ENCODE peak calls at places on chromosomes 11 and 22, in five cellular contexts. X, I, M, K and V are unnamed samples.

GRCh38 chr11:110716361-110716760 is 4.1 kb upstream of the ARHGAP20 start:
- DNase-seq in K (no peak), M (no peak), I (no peak), X (no peak), V (no peak)

GRCh38 chr11:118272001-118272400 is 7.9 kb upstream of the MPZL2 start:
- DNase-seq in K (no peak), I (no peak), M (no peak), X (no peak), V (no peak)

GRCh38 chr11:110077866-110078325 is 15.3 kb upstream of the ZC3H12C start:
- DNase-seq in M (no peak), K (peak), I (peak), X (no peak), V (peak)

GRCh38 chr11:17439316-17439782 is 37.3 kb downstream of the ABCC8 start:
- DNase-seq in I (peak), M (no peak), X (no peak), K (peak), V (no peak)

GRCh38 chr11:85526564-85526963 is 100.6 kb downstream of the DLG2 start:
- DNase-seq in M (no peak), X (no peak), I (peak), K (no peak), V (no peak)

GRCh38 chr11:46920709-46921108 is 2.4 kb upstream of the LRP4 start:
- DNase-seq in K (peak), I (no peak), X (no peak), M (no peak), V (no peak)

GRCh38 chr11:31000412-31000811 is 369.1 kb downstream of the DCDC1 start:
- DNase-seq in X (no peak), K (no peak), I (no peak), M (no peak), V (no peak)

GRCh38 chr22:30212363-30212995 is 34.1 kb downstream of the LIF start:
- DNase-seq in K (peak), M (no peak), X (no peak), I (no peak), V (no peak)

GRCh38 chr22:46781291-46781690 is 18.8 kb downstream of the TBC1D22A start:
- DNase-seq in I (no peak), M (no peak), K (no peak), X (no peak), V (no peak)

GRCh38 chr22:17891427-17892167 is 117.3 kb upstream of the BID start:
- DNase-seq in I (peak), M (peak), X (peak), K (peak), V (no peak)

GRCh38 chr11:19279455-19279854 is 38.7 kb upstream of the E2F8 start:
- DNase-seq in M (peak), X (peak), K (no peak), I (peak), V (no peak)
- TF ChIP-seq CREB1 in M (no peak), X (no peak), K (no peak), I (no peak), V (no peak)

DNA sequence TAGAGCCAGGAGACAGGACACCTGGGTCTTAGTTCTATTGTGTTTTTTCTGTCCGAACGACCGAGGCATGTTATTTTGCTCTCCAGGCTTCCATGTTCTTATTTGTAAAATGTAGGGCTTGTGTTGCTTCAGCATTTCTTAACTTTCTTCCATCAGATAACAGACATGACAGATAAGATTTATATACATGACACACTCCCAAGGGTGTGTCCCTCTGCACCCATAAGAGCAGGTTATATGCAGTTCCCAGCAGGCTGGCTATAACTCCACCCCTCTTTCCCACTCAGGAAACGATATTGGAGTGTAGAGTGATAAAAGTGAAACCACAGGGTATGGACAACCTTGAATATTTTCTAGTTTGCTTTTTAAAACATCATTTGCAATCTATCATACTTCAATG is 65.8 kb downstream of the APIP start:
- DNase-seq in I (no peak), M (no peak), K (no peak), X (no peak), V (no peak)
- TF ChIP-seq CREB1 in I (no peak), M (no peak), K (no peak), X (no peak), V (no peak)

GRCh38 chr11:64436025-64436424 is 77.1 kb downstream of the RPS6KA4 start:
- DNase-seq in M (no peak), X (no peak), I (no peak), K (no peak), V (no peak)

GRCh38 chr11:64437426-64437825 is 78.5 kb downstream of the RPS6KA4 start:
- DNase-seq in M (no peak), I (no peak), K (no peak), X (no peak), V (no peak)

GRCh38 chr11:64444838-64445441 is 86.0 kb downstream of the RPS6KA4 start:
- DNase-seq in X (no peak), I (peak), M (no peak), K (no peak), V (no peak)

GRCh38 chr11:64441127-64441526 is 82.2 kb downstream of the RPS6KA4 start:
- DNase-seq in K (no peak), X (no peak), M (no peak), I (no peak), V (no peak)

GRCh38 chr11:64438986-64439771 is 80.2 kb downstream of the RPS6KA4 start:
- DNase-seq in I (peak), X (no peak), K (no peak), M (no peak), V (no peak)
- TF ChIP-seq CREB1 in I (no peak), X (no peak), K (no peak), M (no peak), V (no peak)

GRCh38 chr11:11209967-11210366 is 143.1 kb downstream of the CSNK2A3 start:
- DNase-seq in I (no peak), X (no peak), K (no peak), M (no peak), V (no peak)

GRCh38 chr11:11213117-11213516 is 139.9 kb downstream of the CSNK2A3 start:
- DNase-seq in M (no peak), X (no peak), I (no peak), K (no peak), V (no peak)

GRCh38 chr11:11211186-11211585 is 141.9 kb downstream of the CSNK2A3 start:
- DNase-seq in X (no peak), I (no peak), K (no peak), M (no peak), V (no peak)

GRCh38 chr11:11208994-11209393 is 144.1 kb downstream of the CSNK2A3 start:
- DNase-seq in I (no peak), X (no peak), M (no peak), K (no peak), V (no peak)

GRCh38 chr11:11211888-11212287 is 141.2 kb downstream of the CSNK2A3 start:
- DNase-seq in I (no peak), K (no peak), M (no peak), X (no peak), V (no peak)
- TF ChIP-seq CREB1 in I (no peak), K (no peak), M (no peak), X (no peak), V (no peak)

GRCh38 chr11:13224324-13224723 is 53.3 kb upstream of the BMAL1 start:
- DNase-seq in M (no peak), K (no peak), X (no peak), I (no peak), V (no peak)

GRCh38 chr11:13227676-13228255 is 49.8 kb upstream of the BMAL1 start:
- DNase-seq in K (no peak), X (no peak), I (no peak), M (no peak), V (no peak)

GRCh38 chr11:13223112-13223511 is 54.5 kb upstream of the BMAL1 start:
- DNase-seq in I (no peak), K (no peak), X (no peak), M (peak), V (no peak)

GRCh38 chr11:13222285-13222684 is 55.3 kb upstream of the BMAL1 start:
- DNase-seq in X (no peak), I (no peak), M (peak), K (no peak), V (no peak)

GRCh38 chr11:13225058-13226001 is 52.3 kb upstream of the BMAL1 start:
- DNase-seq in I (no peak), K (no peak), X (no peak), M (peak), V (no peak)
- TF ChIP-seq CREB1 in I (no peak), K (no peak), X (no peak), M (no peak), V (no peak)

DNA sequence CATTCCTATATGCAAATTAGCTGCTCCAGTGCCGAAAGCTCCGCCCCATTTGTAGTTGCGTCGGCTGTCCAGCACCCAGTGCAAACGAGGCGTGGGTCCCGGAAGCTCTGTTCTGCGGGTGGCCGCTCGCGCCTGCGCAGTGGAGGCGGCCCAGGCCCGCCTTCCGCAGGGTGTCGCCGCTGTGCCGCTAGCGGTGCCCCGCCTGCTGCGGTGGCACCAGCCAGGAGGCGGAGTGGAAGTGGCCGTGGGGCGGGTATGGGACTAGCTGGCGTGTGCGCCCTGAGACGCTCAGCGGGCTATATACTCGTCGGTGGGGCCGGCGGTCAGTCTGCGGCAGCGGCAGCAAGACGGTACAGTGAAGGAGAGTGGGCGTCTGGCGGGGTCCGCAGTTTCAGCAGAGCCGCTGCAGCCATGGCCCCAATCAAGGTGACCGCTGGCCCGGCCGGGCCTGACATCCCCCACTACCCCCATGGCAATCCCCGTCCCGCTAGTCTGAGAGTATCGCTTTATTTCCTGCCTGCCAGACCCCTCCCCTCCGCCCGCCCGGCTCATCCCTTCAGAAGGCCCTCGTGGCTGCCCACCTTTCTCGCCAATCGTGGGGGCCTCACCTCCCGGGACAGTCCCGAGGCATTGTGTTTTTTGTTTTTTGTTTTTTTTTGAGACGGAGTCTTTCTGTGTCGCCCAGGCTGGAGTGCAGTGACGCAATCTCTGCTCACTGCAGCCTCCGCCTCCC is at the start of gene PRDX5:
- DNase-seq in M (peak), X (peak), K (peak), I (peak), V (peak)
- TF ChIP-seq CREB1 in M (no peak), X (no peak), K (no peak), I (no peak), V (no peak)

DNA sequence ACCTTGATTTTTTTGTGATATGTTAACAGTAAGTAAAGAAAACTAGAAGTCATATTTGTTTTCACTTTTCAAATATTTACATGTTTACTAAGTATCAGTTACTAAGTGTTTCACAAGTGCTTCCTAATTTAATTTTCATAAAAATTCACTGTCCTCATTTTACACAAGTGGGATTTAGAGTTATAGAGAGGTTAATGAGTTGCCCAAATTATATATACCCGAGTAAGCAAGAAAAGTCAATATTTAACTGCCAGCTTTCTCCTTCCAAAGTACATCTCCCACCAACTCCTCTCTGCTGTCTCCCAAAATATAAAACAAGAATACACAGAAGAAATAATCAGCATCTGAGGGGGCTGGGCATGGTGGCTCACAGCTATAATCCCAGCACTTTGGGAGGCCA is 896.7 kb upstream of the ANO3 start:
- DNase-seq in M (no peak), I (no peak), K (peak), X (no peak), V (no peak)
- TF ChIP-seq CREB1 in M (no peak), I (no peak), K (no peak), X (no peak), V (no peak)